ENCODE peak calls at places on chromosomes 16 and 17, in six cellular contexts. P is tibial artery, Z is tibial nerve, S is lung, B is heart left ventricle, W is psoas muscle. J is an unnamed sample.

GRCh38 chr16:27240948-27241531 is 27.5 kb downstream of the NSMCE1 start:
- DNase-seq in Z (no peak), B (no peak), W (no peak), S (no peak), P (peak; percentile 69), J (peak; percentile 6)

GRCh38 chr16:74991593-74992403 is 6.9 kb upstream of the WDR59 start:
- DNase-seq in S (no peak), B (no peak), P (no peak), Z (no peak), W (no peak), J (no peak)

GRCh38 chr17:12599185-12599920 is 66.3 kb upstream of the MYOCD start:
- DNase-seq in P (no peak), W (no peak), Z (no peak), S (no peak), B (no peak), J (no peak)

GRCh38 chr16:82368041-82368440 is 198.0 kb upstream of the MPHOSPH6 start:
- DNase-seq in B (peak; percentile 65), Z (no peak), P (no peak), S (no peak), W (peak; percentile 59), J (no peak)

GRCh38 chr16:72886366-72886974 is 161.5 kb downstream of the ZFHX3 start:
- DNase-seq in B (no peak), S (no peak), W (no peak), P (peak; percentile 31), Z (no peak), J (no peak)

GRCh38 chr17:21467196-21467595 is 91.0 kb downstream of the KCNJ12 start:
- DNase-seq in B (no peak), S (no peak), P (no peak), W (no peak), Z (no peak), J (no peak)

GRCh38 chr17:27770877-27771276 is 29.5 kb downstream of the NOS2 start:
- DNase-seq in Z (no peak), W (no peak), B (no peak), P (no peak), S (no peak), J (no peak)

GRCh38 chr17:45740553-45741330 is 43.4 kb upstream of the CRHR1 start:
- DNase-seq in B (no peak), S (peak; percentile 32), W (peak; percentile 67), Z (no peak), P (peak; percentile 35), J (no peak)

GRCh38 chr17:28057731-28058246 is 15.3 kb downstream of the NLK start:
- DNase-seq in P (no peak), Z (no peak), B (no peak), S (no peak), W (no peak), J (no peak)

GRCh38 chr17:73350864-73351263 is 39.1 kb upstream of the CDC42EP4 start:
- DNase-seq in S (no peak), P (no peak), Z (no peak), W (no peak), B (no peak), J (no peak)

GRCh38 chr17:74805543-74805991 is 29.4 kb upstream of the NAT9 start:
- DNase-seq in W (no peak), Z (no peak), P (no peak), S (no peak), B (peak; percentile 43), J (no peak)

GRCh38 chr17:2070241-2071023 is 15.5 kb downstream of the HIC1 start:
- DNase-seq in W (no peak), Z (no peak), S (no peak), B (no peak), P (no peak), J (no peak)

GRCh38 chr16:28157768-28158535 is 53.8 kb downstream of the XPO6 start:
- DNase-seq in W (no peak), P (no peak), S (no peak), B (no peak), Z (peak; percentile 49), J (no peak)

GRCh38 chr16:87094246-87094865 is 222.8 kb downstream of the C16orf95 start:
- DNase-seq in P (no peak), W (no peak), Z (no peak), B (no peak), S (no peak), J (no peak)

GRCh38 chr16:29994613-29995329 is 646 bp downstream of the HIRIP3 start:
- DNase-seq in P (peak; percentile 80), Z (peak; percentile 39), B (peak; percentile 62), W (no peak), S (peak; percentile 84), J (peak; percentile 74)

GRCh38 chr17:17675925-17676534 is 5.2 kb upstream of the RAI1 start:
- DNase-seq in W (peak; percentile 10), S (no peak), P (no peak), B (no peak), Z (no peak), J (no peak)

GRCh38 chr16:65015577-65015976 is 106.3 kb downstream of the CDH11 start:
- DNase-seq in B (no peak), S (no peak), P (no peak), W (no peak), Z (no peak), J (no peak)

GRCh38 chr16:75864243-75864642 is 138.0 kb upstream of the CPHXL start:
- DNase-seq in P (no peak), B (no peak), Z (no peak), S (no peak), W (no peak), J (no peak)

GRCh38 chr16:67662653-67663010 is 1.9 kb downstream of the PARD6A start:
- DNase-seq in B (no peak), S (no peak), P (no peak), W (no peak), Z (no peak), J (no peak)

GRCh38 chr16:56558024-56558747 is 6.7 kb upstream of the MT4 start:
- DNase-seq in B (no peak), P (no peak), Z (no peak), S (no peak), W (peak; percentile 53), J (no peak)

GRCh38 chr17:5747276-5747675 is 163.0 kb upstream of the NLRP1 start:
- DNase-seq in B (no peak), W (no peak), P (no peak), S (no peak), Z (no peak), J (no peak)

GRCh38 chr17:42380935-42381334 is 7.3 kb downstream of the STAT3 start:
- DNase-seq in S (no peak), B (no peak), W (no peak), P (no peak), Z (no peak), J (no peak)

GRCh38 chr17:76240461-76241204 is at the start of gene RNF157:
- DNase-seq in W (peak; percentile 89), P (peak; percentile 67), Z (no peak), B (peak; percentile 73), S (no peak), J (peak; percentile 39)

GRCh38 chr17:74386397-74386796 is 19.1 kb downstream of the GPR142 start:
- DNase-seq in P (no peak), S (no peak), Z (peak; percentile 13), B (peak; percentile 79), W (peak; percentile 89), J (no peak)

GRCh38 chr17:42665581-42666001 is 6.5 kb downstream of the TUBG2 start:
- DNase-seq in W (no peak), Z (no peak), P (no peak), S (no peak), B (no peak), J (no peak)

GRCh38 chr16:85680352-85680944 is 8.3 kb downstream of the GINS2 start:
- DNase-seq in W (no peak), B (no peak), P (no peak), S (no peak), Z (no peak), J (no peak)

GRCh38 chr16:85682516-85682915 is 6.2 kb downstream of the GINS2 start:
- DNase-seq in W (no peak), Z (no peak), B (no peak), P (no peak), S (no peak), J (no peak)

GRCh38 chr16:85685251-85685650 is 3.5 kb downstream of the GINS2 start:
- DNase-seq in S (no peak), P (no peak), Z (no peak), B (no peak), W (no peak), J (no peak)

GRCh38 chr16:85681255-85681654 is 7.5 kb downstream of the GINS2 start:
- DNase-seq in Z (no peak), S (no peak), P (no peak), W (no peak), B (no peak), J (no peak)

GRCh38 chr16:85683363-85683762 is 5.4 kb downstream of the GINS2 start:
- DNase-seq in B (no peak), W (no peak), Z (no peak), P (no peak), S (no peak), J (no peak)
- H3K36me3 ChIP-seq in B (no peaks in the 10 kb centered on the region), W (peaks cover 5% of the 10 kb centered on the region), Z (no peaks in the 10 kb centered on the region), P (no peaks in the 10 kb centered on the region), S (no peaks in the 10 kb centered on the region), J (no peaks in the 10 kb centered on the region)

DNA sequence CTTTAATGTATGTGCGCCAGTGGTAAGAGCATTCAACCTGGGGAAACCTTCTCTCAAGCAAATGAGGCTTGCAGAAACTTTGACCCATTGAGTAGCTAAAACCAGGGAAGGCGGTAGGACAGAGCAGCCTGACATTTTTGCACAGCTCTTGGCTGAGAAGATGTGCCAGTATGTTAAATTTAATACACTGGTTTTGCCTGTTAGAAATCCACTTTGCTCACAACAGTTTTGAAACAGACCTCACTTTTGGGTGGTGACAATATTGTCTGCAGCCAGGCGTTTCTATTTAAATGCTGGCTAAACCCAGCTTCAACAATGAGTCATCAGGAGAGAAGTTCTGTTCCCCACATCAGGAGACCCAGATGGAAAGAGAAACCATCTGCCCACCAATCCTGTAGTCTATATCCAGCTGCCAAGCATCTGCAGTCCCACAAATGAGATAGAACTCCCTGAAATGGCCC is 29.2 kb upstream of the CLEC3A start:
- DNase-seq in B (no peak), P (no peak), S (no peak), W (no peak), Z (no peak), J (no peak)
- H3K4me3 ChIP-seq in B (no peak overlapping the region), P (no peak overlapping the region), S (no peak overlapping the region), W (no peak overlapping the region), Z (no peak overlapping the region), J (no peak overlapping the region)

GRCh38 chr17:63706346-63707102 is 6.6 kb upstream of the LIMD2 start:
- DNase-seq in S (no peak), W (no peak), Z (no peak), P (no peak), B (no peak), J (no peak)
- H3K36me3 ChIP-seq in S (peaks cover 20% of the 10 kb centered on the region), W (peaks cover 88% of the 10 kb centered on the region), Z (peaks cover 2% of the 10 kb centered on the region), P (peaks cover 82% of the 10 kb centered on the region), B (peaks cover 16% of the 10 kb centered on the region), J (no peaks in the 10 kb centered on the region)

GRCh38 chr17:80964859-80965580 is 26.6 kb upstream of the CHMP6 start:
- DNase-seq in S (no peak), B (no peak), Z (no peak), P (no peak), W (peak; percentile 54), J (no peak)

GRCh38 chr17:80963812-80964211 is 27.8 kb upstream of the CHMP6 start:
- DNase-seq in B (no peak), W (peak; percentile 24), P (no peak), S (no peak), Z (no peak), J (no peak)

GRCh38 chr17:80965606-80966005 is 26.0 kb upstream of the CHMP6 start:
- DNase-seq in B (no peak), Z (no peak), W (peak; percentile 46), P (peak; percentile 61), S (no peak), J (peak; percentile 19)

GRCh38 chr17:80962356-80963329 is 29.0 kb upstream of the CHMP6 start:
- DNase-seq in P (no peak), B (no peak), Z (no peak), S (no peak), W (peak; percentile 56), J (peak; percentile 41)

GRCh38 chr17:80964231-80964856 is 27.3 kb upstream of the CHMP6 start:
- DNase-seq in B (no peak), W (peak; percentile 28), Z (no peak), P (no peak), S (no peak), J (peak; percentile 27)
- H3K4me3 ChIP-seq in B (no peak overlapping the region), W (no peak overlapping the region), Z (no peak overlapping the region), P (no peak overlapping the region), S (no peak overlapping the region), J (no peak overlapping the region)